ENCODE peak calls at places on chromosomes 7 and 10, in five cellular contexts. D is adrenal gland, R is gastrocnemius medialis, O is A549, B is body of pancreas. Z is an unnamed sample.

GRCh38 chr10:104291439-104291951 is 22.5 kb downstream of the GSTO2 start:
- DNase-seq in B (peak; percentile 89), O (peak; percentile 88), R (peak; percentile 73), D (peak; percentile 96), Z (peak; percentile 94)

GRCh38 chr7:71325151-71325550 is 193.2 kb downstream of the GALNT17 start:
- DNase-seq in D (no peak), R (no peak), B (no peak), O (no peak), Z (no peak)

GRCh38 chr10:116721991-116722392 is 20.4 kb downstream of the HSPA12A start:
- DNase-seq in O (no peak), R (no peak), B (no peak), D (no peak), Z (no peak)

GRCh38 chr10:46549171-46550075 is 7.0 kb downstream of the GPRIN2 start:
- DNase-seq in O (no peak), D (peak; percentile 46), B (peak; percentile 18), R (peak; percentile 2), Z (peak; percentile 12)

GRCh38 chr7:30143748-30144251 is 9.0 kb downstream of the MTURN start:
- DNase-seq in D (no peak), O (no peak), R (no peak), B (no peak), Z (no peak)

GRCh38 chr7:136087881-136088280 is 110.7 kb upstream of the MTPN start:
- DNase-seq in D (no peak), R (no peak), O (no peak), B (no peak), Z (no peak)

GRCh38 chr10:60731134-60731883 is 47.0 kb upstream of the CDK1 start:
- DNase-seq in O (no peak), B (no peak), D (no peak), R (no peak), Z (no peak)

GRCh38 chr7:141227454-141227853 is 153.6 kb downstream of the TMEM178B start:
- DNase-seq in R (no peak), O (no peak), D (no peak), B (no peak), Z (no peak)

GRCh38 chr7:22187691-22188348 is 169.1 kb downstream of the RAPGEF5 start:
- DNase-seq in O (no peak), R (no peak), B (no peak), D (no peak), Z (no peak)

GRCh38 chr10:33337335-33337854 is 2.9 kb upstream of the NRP1 start:
- DNase-seq in D (peak; percentile 73), O (peak; percentile 48), R (no peak), B (peak; percentile 40), Z (peak; percentile 42)
- H3K4me3 ChIP-seq in D (no peak overlapping the region), O (peak overlapping the region; percentile 85), R (peak overlapping the region; percentile 86), B (no peak overlapping the region), Z (peak overlapping the region; percentile 67)

GRCh38 chr10:84156768-84157167 is 16.8 kb upstream of the GPR15LG start:
- DNase-seq in D (no peak), O (no peak), B (no peak), R (no peak), Z (no peak)
- H3K27ac ChIP-seq in D (no peak overlapping the region), O (no peak overlapping the region), B (no peak overlapping the region), R (no peak overlapping the region), Z (no peak overlapping the region)

DNA sequence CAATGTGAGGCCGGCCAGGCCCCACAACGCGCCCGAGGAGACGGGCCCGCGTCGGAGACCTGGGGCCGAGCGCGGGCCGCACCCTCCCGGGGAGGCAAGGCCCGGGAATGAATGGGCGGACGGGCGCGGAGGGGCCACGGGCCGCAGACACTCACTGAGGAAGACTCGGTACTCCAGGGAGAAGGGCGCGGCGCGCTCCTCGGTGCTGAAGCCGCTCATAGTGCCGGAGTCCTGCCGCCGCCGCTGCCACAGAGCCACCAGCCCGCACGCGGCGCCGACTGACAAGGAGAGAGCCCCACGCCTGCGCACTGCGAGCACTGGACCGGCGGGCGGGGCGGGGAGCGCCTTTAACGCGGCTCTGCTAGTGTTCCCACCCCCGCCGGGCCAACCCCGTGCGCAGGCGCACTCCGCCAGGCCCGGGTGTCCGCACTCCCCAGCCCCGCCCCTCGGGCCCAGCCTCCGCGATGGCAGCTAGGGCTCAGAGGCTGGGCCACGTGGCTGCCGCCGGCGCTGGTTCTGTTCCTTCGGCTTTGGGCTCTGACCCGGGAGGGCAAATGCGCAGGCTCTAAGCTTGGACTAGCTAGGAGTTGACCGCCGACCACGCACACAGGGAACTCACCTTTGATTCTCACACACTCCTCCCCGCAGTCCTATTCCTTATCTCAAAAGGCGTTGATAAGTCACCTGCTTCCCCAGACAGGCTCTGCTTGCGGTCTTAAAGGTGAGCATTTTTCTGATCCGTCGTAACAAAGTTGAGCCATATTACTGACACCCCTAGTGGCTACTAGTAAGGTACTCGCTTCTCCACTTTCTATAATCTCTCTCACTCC is at the start of gene PPA1:
- DNase-seq in O (peak; percentile 96), D (peak; percentile 99), R (peak; percentile 97), B (peak; percentile 99), Z (peak; percentile 98)
- TF ChIP-seq POLR2A in O (peak; percentile 80), D (peak; percentile 96), R (peak; percentile 85), B (peak; percentile 93), Z (peak; percentile 80)

DNA sequence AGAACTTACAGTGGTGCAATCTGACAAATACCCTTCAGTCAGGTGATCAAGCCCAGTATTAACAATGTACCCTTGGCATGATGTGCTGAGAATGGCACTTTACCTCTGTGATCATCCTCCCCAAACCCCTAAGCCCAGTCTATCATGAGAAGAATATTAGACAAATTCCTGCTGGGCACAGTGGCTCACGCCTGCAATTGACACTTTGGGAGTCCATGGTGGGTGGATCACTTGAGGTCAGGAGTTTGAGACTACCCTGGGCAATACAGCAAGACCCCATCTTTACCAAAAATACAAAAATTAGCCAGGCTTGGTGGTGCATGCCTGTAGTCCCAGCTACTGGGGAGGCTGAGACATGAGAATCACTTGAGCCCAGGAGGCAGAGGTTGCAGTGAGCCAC is 7.4 kb upstream of the CUL2 start:
- DNase-seq in R (no peak), D (no peak), O (no peak), B (no peak), Z (no peak)
- H3K4me3 ChIP-seq in R (no peak overlapping the region), D (no peak overlapping the region), O (no peak overlapping the region), B (no peak overlapping the region), Z (no peak overlapping the region)

Z was measured in testis.